ENCODE peak calls at places on chromosomes 1 and 21, in eight cellular contexts. T, Q, P, B, C, E, H and I are unnamed samples.

GRCh38 chr21:41170442-41170841 is 2.5 kb downstream of the BACE2 start:
- DNase-seq in C (no peak), H (peak), Q (peak), B (peak), E (peak), T (peak), P (no peak), I (no peak)

GRCh38 chr1:245790441-245790840 is 635.7 kb downstream of the KIF26B start:
- DNase-seq in B (peak), Q (no peak), T (no peak), P (no peak), C (no peak), H (no peak), E (no peak), I (no peak)

GRCh38 chr1:54324750-54325704 is 81.2 kb downstream of the SSBP3 start:
- DNase-seq in H (no peak), C (no peak), B (no peak), T (no peak), P (no peak), Q (no peak), E (no peak), I (no peak)

GRCh38 chr1:111424281-111424680 is 3.3 kb downstream of the OVGP1 start:
- DNase-seq in T (no peak), B (no peak), C (no peak), E (no peak), H (no peak), Q (no peak), P (no peak), I (no peak)

GRCh38 chr1:228884615-228885566 is 149.6 kb downstream of the RHOU start:
- DNase-seq in C (no peak), Q (no peak), T (no peak), H (no peak), B (no peak), P (no peak), E (no peak), I (no peak)

GRCh38 chr1:234595899-234596298 is 14.1 kb downstream of the IRF2BP2 start:
- DNase-seq in E (no peak), H (no peak), B (no peak), Q (no peak), T (no peak), P (no peak), C (no peak), I (no peak)

GRCh38 chr1:150931773-150932172 is 5.6 kb downstream of the SETDB1 start:
- DNase-seq in P (no peak), C (no peak), E (no peak), B (no peak), T (no peak), Q (no peak), H (no peak), I (no peak)

GRCh38 chr21:45985471-45986315 is 4.1 kb downstream of the COL6A1 start:
- DNase-seq in H (no peak), E (peak), C (no peak), Q (peak), P (no peak), T (no peak), B (no peak), I (no peak)

GRCh38 chr1:58908539-58909161 is 124.8 kb upstream of the JUN start:
- DNase-seq in E (no peak), T (no peak), P (no peak), C (no peak), B (peak), H (no peak), Q (no peak), I (no peak)

GRCh38 chr1:185241127-185241526 is 75.9 kb downstream of the IVNS1ABP start:
- DNase-seq in C (no peak), B (no peak), E (no peak), P (no peak), H (no peak), T (no peak), Q (no peak), I (no peak)

GRCh38 chr1:203672354-203672753 is 45.7 kb downstream of the ATP2B4 start:
- DNase-seq in C (no peak), Q (peak), E (peak), H (no peak), T (no peak), P (no peak), B (peak), I (no peak)

GRCh38 chr1:44851308-44851707 is 8.3 kb upstream of the PTCH2 start:
- DNase-seq in B (no peak), E (no peak), T (no peak), Q (no peak), P (no peak), C (no peak), H (no peak), I (no peak)